ENCODE peak calls at places on chromosomes 5 and 9, in nine cellular contexts. One of them, this sample, is unnamed.

GRCh38 chr9:15308511-15308910 is 1.5 kb upstream of the TTC39B start:
- DNase-seq in fibroblast of villous mesenchyme: peak
- DNase-seq in heart left ventricle: no peak
- DNase-seq in fibroblast of the aortic adventitia: peak
- DNase-seq in dorsolateral prefrontal cortex: no peak
- DNase-seq in DND-41: no peak
- DNase-seq in SK-N-SH: no peak
- DNase-seq in kidney: no peak
- DNase-seq in RWPE2: no peak
- DNase-seq in this sample: peak

GRCh38 chr9:86287013-86287412 is 4.7 kb upstream of the ISCA1 start:
- DNase-seq in fibroblast of villous mesenchyme: peak
- DNase-seq in heart left ventricle: no peak
- DNase-seq in fibroblast of the aortic adventitia: peak
- DNase-seq in dorsolateral prefrontal cortex: no peak
- DNase-seq in DND-41: no peak
- DNase-seq in SK-N-SH: peak
- DNase-seq in kidney: no peak
- DNase-seq in RWPE2: no peak
- DNase-seq in this sample: peak

GRCh38 chr9:86487222-86487841 is 133.1 kb upstream of the TUT7 start:
- DNase-seq in fibroblast of villous mesenchyme: peak
- DNase-seq in heart left ventricle: no peak
- DNase-seq in fibroblast of the aortic adventitia: peak
- DNase-seq in dorsolateral prefrontal cortex: no peak
- DNase-seq in DND-41: no peak
- DNase-seq in SK-N-SH: peak
- DNase-seq in kidney: no peak
- DNase-seq in RWPE2: no peak
- DNase-seq in this sample: peak

GRCh38 chr5:75130818-75131349 is 78.5 kb upstream of the GCNT4 start:
- DNase-seq in fibroblast of villous mesenchyme: no peak
- DNase-seq in heart left ventricle: no peak
- DNase-seq in fibroblast of the aortic adventitia: no peak
- DNase-seq in dorsolateral prefrontal cortex: no peak
- DNase-seq in DND-41: no peak
- DNase-seq in SK-N-SH: no peak
- DNase-seq in kidney: peak
- DNase-seq in RWPE2: no peak
- DNase-seq in this sample: no peak

GRCh38 chr9:104775961-104776360 is 12.0 kb downstream of the NIPSNAP3B start:
- DNase-seq in fibroblast of villous mesenchyme: no peak
- DNase-seq in heart left ventricle: no peak
- DNase-seq in fibroblast of the aortic adventitia: no peak
- DNase-seq in dorsolateral prefrontal cortex: no peak
- DNase-seq in DND-41: no peak
- DNase-seq in SK-N-SH: no peak
- DNase-seq in kidney: no peak
- DNase-seq in RWPE2: no peak
- DNase-seq in this sample: no peak

GRCh38 chr5:148372331-148372730 is 11.4 kb upstream of the FBXO38 start:
- DNase-seq in fibroblast of villous mesenchyme: no peak
- DNase-seq in heart left ventricle: no peak
- DNase-seq in fibroblast of the aortic adventitia: no peak
- DNase-seq in dorsolateral prefrontal cortex: no peak
- DNase-seq in DND-41: no peak
- DNase-seq in SK-N-SH: no peak
- DNase-seq in kidney: no peak
- DNase-seq in RWPE2: no peak
- DNase-seq in this sample: no peak

GRCh38 chr5:111589320-111589719 is 77.0 kb upstream of the STARD4 start:
- DNase-seq in fibroblast of villous mesenchyme: no peak
- DNase-seq in heart left ventricle: no peak
- DNase-seq in fibroblast of the aortic adventitia: peak
- DNase-seq in dorsolateral prefrontal cortex: no peak
- DNase-seq in DND-41: no peak
- DNase-seq in SK-N-SH: peak
- DNase-seq in kidney: no peak
- DNase-seq in RWPE2: no peak
- DNase-seq in this sample: no peak

GRCh38 chr9:25990376-25990775 is 312.1 kb upstream of the TUSC1 start:
- DNase-seq in fibroblast of villous mesenchyme: no peak
- DNase-seq in heart left ventricle: no peak
- DNase-seq in fibroblast of the aortic adventitia: no peak
- DNase-seq in dorsolateral prefrontal cortex: no peak
- DNase-seq in DND-41: no peak
- DNase-seq in SK-N-SH: no peak
- DNase-seq in kidney: no peak
- DNase-seq in RWPE2: no peak
- DNase-seq in this sample: no peak

GRCh38 chr5:167489202-167489601 is 802.2 kb upstream of the WWC1 start:
- DNase-seq in fibroblast of villous mesenchyme: no peak
- DNase-seq in heart left ventricle: no peak
- DNase-seq in fibroblast of the aortic adventitia: no peak
- DNase-seq in dorsolateral prefrontal cortex: no peak
- DNase-seq in DND-41: no peak
- DNase-seq in SK-N-SH: no peak
- DNase-seq in kidney: no peak
- DNase-seq in RWPE2: no peak
- DNase-seq in this sample: peak

GRCh38 chr9:131279196-131279926 is 3.1 kb upstream of the FAM78A start:
- DNase-seq in fibroblast of villous mesenchyme: no peak
- DNase-seq in heart left ventricle: peak
- DNase-seq in fibroblast of the aortic adventitia: no peak
- DNase-seq in dorsolateral prefrontal cortex: no peak
- DNase-seq in DND-41: no peak
- DNase-seq in SK-N-SH: no peak
- DNase-seq in kidney: no peak
- DNase-seq in RWPE2: no peak
- DNase-seq in this sample: no peak

GRCh38 chr9:35729700-35730485 is 2.1 kb downstream of the TLN1 start:
- DNase-seq in fibroblast of villous mesenchyme: peak
- DNase-seq in heart left ventricle: peak
- DNase-seq in fibroblast of the aortic adventitia: peak
- DNase-seq in dorsolateral prefrontal cortex: no peak
- DNase-seq in DND-41: peak
- DNase-seq in SK-N-SH: peak
- DNase-seq in kidney: no peak
- DNase-seq in RWPE2: no peak
- DNase-seq in this sample: peak

DNA sequence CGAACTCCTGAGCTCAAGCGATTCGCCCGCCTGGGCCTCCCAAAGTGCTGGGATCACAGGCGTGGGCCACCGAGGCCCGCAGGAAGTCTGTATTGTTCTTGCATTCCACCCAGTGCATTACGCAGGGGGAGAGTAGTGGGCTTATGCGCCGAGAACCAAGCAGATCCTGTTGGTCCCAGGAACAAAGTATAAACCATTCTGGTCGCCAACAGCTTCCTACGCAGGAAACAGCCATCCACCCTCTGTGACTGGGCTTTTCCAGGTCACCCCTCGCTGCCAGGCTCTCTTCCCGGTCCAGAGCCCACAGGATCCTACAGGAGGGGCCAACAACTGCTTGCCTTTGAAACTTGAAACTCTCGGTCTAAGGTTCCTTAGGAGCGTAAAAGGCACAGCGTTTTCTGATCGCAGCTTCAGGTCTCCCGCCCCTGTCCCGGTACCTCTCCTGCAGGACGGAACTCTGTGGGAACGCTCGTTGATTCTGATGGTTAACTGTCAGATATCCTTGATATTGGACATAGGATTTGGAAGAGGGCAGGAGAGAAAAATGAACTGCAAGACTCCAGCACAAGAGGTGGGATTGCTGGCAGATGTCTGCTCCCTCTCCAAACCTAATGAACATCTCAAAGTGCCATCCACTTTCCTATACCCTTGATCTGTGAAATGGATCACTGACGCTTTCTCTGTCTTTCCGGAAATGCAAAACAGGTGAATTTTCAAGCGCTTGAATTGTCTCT is 4.2 kb upstream of the ANXA2R start:
- DNase-seq in fibroblast of villous mesenchyme: peak
- DNase-seq in heart left ventricle: no peak
- DNase-seq in fibroblast of the aortic adventitia: no peak
- DNase-seq in dorsolateral prefrontal cortex: no peak
- DNase-seq in DND-41: no peak
- DNase-seq in SK-N-SH: no peak
- DNase-seq in kidney: no peak
- DNase-seq in RWPE2: no peak
- DNase-seq in this sample: no peak
- H3K4me3 ChIP-seq in fibroblast of villous mesenchyme: peak
- H3K4me3 ChIP-seq in heart left ventricle: peak
- H3K4me3 ChIP-seq in fibroblast of the aortic adventitia: peak
- H3K4me3 ChIP-seq in dorsolateral prefrontal cortex: no peak
- H3K4me3 ChIP-seq in DND-41: no peak
- H3K4me3 ChIP-seq in SK-N-SH: no peak
- H3K4me3 ChIP-seq in kidney: no peak
- H3K4me3 ChIP-seq in RWPE2: no peak
- H3K4me3 ChIP-seq in this sample: peak

GRCh38 chr5:956178-956761 is 52.3 kb upstream of the NKD2 start:
- DNase-seq in fibroblast of villous mesenchyme: no peak
- DNase-seq in heart left ventricle: no peak
- DNase-seq in fibroblast of the aortic adventitia: no peak
- DNase-seq in dorsolateral prefrontal cortex: no peak
- DNase-seq in DND-41: no peak
- DNase-seq in SK-N-SH: peak
- DNase-seq in kidney: peak
- DNase-seq in RWPE2: peak
- DNase-seq in this sample: no peak

GRCh38 chr5:958701-959571 is 49.7 kb upstream of the NKD2 start:
- DNase-seq in fibroblast of villous mesenchyme: no peak
- DNase-seq in heart left ventricle: no peak
- DNase-seq in fibroblast of the aortic adventitia: peak
- DNase-seq in dorsolateral prefrontal cortex: no peak
- DNase-seq in DND-41: no peak
- DNase-seq in SK-N-SH: peak
- DNase-seq in kidney: peak
- DNase-seq in RWPE2: peak
- DNase-seq in this sample: peak

GRCh38 chr5:959581-960531 is 48.7 kb upstream of the NKD2 start:
- DNase-seq in fibroblast of villous mesenchyme: no peak
- DNase-seq in heart left ventricle: no peak
- DNase-seq in fibroblast of the aortic adventitia: no peak
- DNase-seq in dorsolateral prefrontal cortex: no peak
- DNase-seq in DND-41: no peak
- DNase-seq in SK-N-SH: peak
- DNase-seq in kidney: peak
- DNase-seq in RWPE2: peak
- DNase-seq in this sample: no peak

GRCh38 chr5:957730-958485 is 50.7 kb upstream of the NKD2 start:
- DNase-seq in fibroblast of villous mesenchyme: no peak
- DNase-seq in heart left ventricle: no peak
- DNase-seq in fibroblast of the aortic adventitia: no peak
- DNase-seq in dorsolateral prefrontal cortex: no peak
- DNase-seq in DND-41: no peak
- DNase-seq in SK-N-SH: peak
- DNase-seq in kidney: peak
- DNase-seq in RWPE2: peak
- DNase-seq in this sample: no peak

GRCh38 chr5:956941-957729 is 51.5 kb upstream of the NKD2 start:
- DNase-seq in fibroblast of villous mesenchyme: peak
- DNase-seq in heart left ventricle: no peak
- DNase-seq in fibroblast of the aortic adventitia: peak
- DNase-seq in dorsolateral prefrontal cortex: no peak
- DNase-seq in DND-41: peak
- DNase-seq in SK-N-SH: peak
- DNase-seq in kidney: peak
- DNase-seq in RWPE2: peak
- DNase-seq in this sample: peak
- TF ChIP-seq CTCF in fibroblast of villous mesenchyme: peak
- TF ChIP-seq CTCF in heart left ventricle: no peak
- TF ChIP-seq CTCF in fibroblast of the aortic adventitia: peak
- TF ChIP-seq CTCF in dorsolateral prefrontal cortex: no peak
- TF ChIP-seq CTCF in DND-41: peak
- TF ChIP-seq CTCF in SK-N-SH: peak
- TF ChIP-seq CTCF in kidney: no peak
- TF ChIP-seq CTCF in RWPE2: peak
- TF ChIP-seq CTCF in this sample: peak

GRCh38 chr9:37730840-37731239 is 22.8 kb upstream of the TRMT10B start:
- DNase-seq in fibroblast of villous mesenchyme: no peak
- DNase-seq in heart left ventricle: no peak
- DNase-seq in fibroblast of the aortic adventitia: no peak
- DNase-seq in dorsolateral prefrontal cortex: no peak
- DNase-seq in DND-41: no peak
- DNase-seq in SK-N-SH: no peak
- DNase-seq in kidney: no peak
- DNase-seq in RWPE2: no peak
- DNase-seq in this sample: no peak
- H3K4me3 ChIP-seq in fibroblast of villous mesenchyme: no peak
- H3K4me3 ChIP-seq in heart left ventricle: no peak
- H3K4me3 ChIP-seq in fibroblast of the aortic adventitia: no peak
- H3K4me3 ChIP-seq in dorsolateral prefrontal cortex: no peak
- H3K4me3 ChIP-seq in DND-41: no peak
- H3K4me3 ChIP-seq in SK-N-SH: no peak
- H3K4me3 ChIP-seq in kidney: no peak
- H3K4me3 ChIP-seq in RWPE2: no peak
- H3K4me3 ChIP-seq in this sample: no peak

GRCh38 chr5:11047625-11048024 is 286.6 kb upstream of the DAP start:
- DNase-seq in fibroblast of villous mesenchyme: no peak
- DNase-seq in heart left ventricle: no peak
- DNase-seq in fibroblast of the aortic adventitia: no peak
- DNase-seq in dorsolateral prefrontal cortex: no peak
- DNase-seq in DND-41: no peak
- DNase-seq in SK-N-SH: no peak
- DNase-seq in kidney: no peak
- DNase-seq in RWPE2: no peak
- DNase-seq in this sample: no peak

GRCh38 chr5:11047051-11047450 is 286.0 kb upstream of the DAP start:
- DNase-seq in fibroblast of villous mesenchyme: no peak
- DNase-seq in heart left ventricle: no peak
- DNase-seq in fibroblast of the aortic adventitia: no peak
- DNase-seq in dorsolateral prefrontal cortex: no peak
- DNase-seq in DND-41: no peak
- DNase-seq in SK-N-SH: no peak
- DNase-seq in kidney: no peak
- DNase-seq in RWPE2: no peak
- DNase-seq in this sample: no peak

GRCh38 chr5:11045411-11045810 is 284.4 kb upstream of the DAP start:
- DNase-seq in fibroblast of villous mesenchyme: no peak
- DNase-seq in heart left ventricle: no peak
- DNase-seq in fibroblast of the aortic adventitia: no peak
- DNase-seq in dorsolateral prefrontal cortex: no peak
- DNase-seq in DND-41: no peak
- DNase-seq in SK-N-SH: no peak
- DNase-seq in kidney: no peak
- DNase-seq in RWPE2: no peak
- DNase-seq in this sample: no peak

GRCh38 chr5:11044581-11044980 is 283.5 kb upstream of the DAP start:
- DNase-seq in fibroblast of villous mesenchyme: no peak
- DNase-seq in heart left ventricle: no peak
- DNase-seq in fibroblast of the aortic adventitia: no peak
- DNase-seq in dorsolateral prefrontal cortex: no peak
- DNase-seq in DND-41: no peak
- DNase-seq in SK-N-SH: no peak
- DNase-seq in kidney: no peak
- DNase-seq in RWPE2: no peak
- DNase-seq in this sample: no peak

DNA sequence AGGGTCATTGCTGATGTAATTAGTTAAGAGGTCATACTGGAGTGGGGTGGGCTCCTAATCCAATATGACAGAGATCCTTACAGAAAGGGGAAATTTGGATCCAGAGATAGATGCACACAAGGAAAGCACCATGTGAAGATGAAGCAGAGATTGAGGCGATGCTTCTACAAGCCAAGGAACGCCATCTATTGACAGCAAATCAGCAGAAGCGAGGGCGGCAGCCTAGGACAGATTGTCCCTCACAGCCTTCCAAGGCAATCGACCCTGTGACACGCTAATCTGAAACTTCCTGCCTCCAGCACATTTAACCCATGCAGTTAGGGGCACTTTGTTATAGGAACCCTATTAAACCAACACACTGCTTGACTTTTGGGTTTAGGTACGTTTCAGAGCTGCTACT is 285.1 kb upstream of the DAP start:
- DNase-seq in fibroblast of villous mesenchyme: peak
- DNase-seq in heart left ventricle: no peak
- DNase-seq in fibroblast of the aortic adventitia: peak
- DNase-seq in dorsolateral prefrontal cortex: no peak
- DNase-seq in DND-41: no peak
- DNase-seq in SK-N-SH: no peak
- DNase-seq in kidney: no peak
- DNase-seq in RWPE2: no peak
- DNase-seq in this sample: no peak
- TF ChIP-seq CTCF in fibroblast of villous mesenchyme: no peak
- TF ChIP-seq CTCF in heart left ventricle: no peak
- TF ChIP-seq CTCF in fibroblast of the aortic adventitia: no peak
- TF ChIP-seq CTCF in dorsolateral prefrontal cortex: peak
- TF ChIP-seq CTCF in DND-41: no peak
- TF ChIP-seq CTCF in SK-N-SH: peak
- TF ChIP-seq CTCF in kidney: no peak
- TF ChIP-seq CTCF in RWPE2: no peak
- TF ChIP-seq CTCF in this sample: peak